ENCODE peak calls at places on chromosomes 5 and 9, in six cellular contexts. M, L, N, K, V and B are unnamed samples.
A peak's percentile ranks its signal among the peaks of the same experiment; 100 is the strongest.

GRCh38 chr5:28648108-28648507 is 1609.7 kb upstream of the CDH9 start:
- DNase-seq in K (no peak), M (no peak), N (peak; percentile 13), L (no peak), V (no peak), B (peak; percentile 53)

GRCh38 chr5:122220498-122220897 is 91.2 kb downstream of the ZNF474 start:
- DNase-seq in N (no peak), L (no peak), V (no peak), K (no peak), M (no peak), B (no peak)

GRCh38 chr9:20526500-20527319 is 95.6 kb downstream of the MLLT3 start:
- DNase-seq in N (no peak), K (no peak), M (no peak), V (no peak), L (no peak), B (no peak)

GRCh38 chr5:38790891-38791290 is 54.9 kb upstream of the OSMR start:
- DNase-seq in V (no peak), M (no peak), L (no peak), N (no peak), K (no peak), B (no peak)

GRCh38 chr5:10310073-10310779 is 2.5 kb upstream of the CMBL start:
- DNase-seq in L (no peak), M (no peak), N (peak; percentile 49), K (no peak), V (peak; percentile 58), B (no peak)

GRCh38 chr5:27590503-27590902 is 552.1 kb upstream of the CDH9 start:
- DNase-seq in K (no peak), V (no peak), N (no peak), L (no peak), M (no peak), B (no peak)

GRCh38 chr5:168234133-168234532 is 57.3 kb upstream of the WWC1 start:
- DNase-seq in K (no peak), M (no peak), L (no peak), V (no peak), N (no peak), B (no peak)

GRCh38 chr5:40945111-40945510 is 35.8 kb downstream of the C7 start:
- DNase-seq in L (no peak), M (no peak), V (no peak), K (no peak), N (no peak), B (no peak)

GRCh38 chr9:98502976-98503325 is 205.8 kb downstream of the GABBR2 start:
- DNase-seq in L (no peak), N (no peak), V (no peak), M (no peak), K (no peak), B (no peak)

GRCh38 chr5:113112435-113112834 is 135.8 kb downstream of the DCP2 start:
- DNase-seq in N (no peak), L (no peak), K (no peak), M (no peak), V (no peak), B (no peak)

GRCh38 chr5:179820127-179820482 is 600 bp upstream of the SQSTM1 start:
- DNase-seq in M (no peak), V (no peak), N (no peak), L (no peak), K (no peak), B (no peak)

GRCh38 chr9:113633782-113634596 is 170.5 kb downstream of the RGS3 start:
- DNase-seq in M (no peak), N (no peak), L (no peak), V (no peak), K (peak; percentile 42), B (no peak)

GRCh38 chr5:174553556-174553955 is 170.8 kb upstream of the MSX2 start:
- DNase-seq in M (no peak), V (no peak), L (peak; percentile 16), N (no peak), K (no peak), B (no peak)

GRCh38 chr5:142952236-142952635 is 182.1 kb downstream of the ARHGAP26 start:
- DNase-seq in M (no peak), V (no peak), L (no peak), N (no peak), K (no peak), B (no peak)

GRCh38 chr9:36318212-36318802 is 60.1 kb upstream of the GNE start:
- DNase-seq in L (no peak), M (no peak), K (no peak), V (no peak), N (no peak), B (no peak)

GRCh38 chr5:16536246-16536645 is 70.6 kb upstream of the ZNF622 start:
- DNase-seq in N (no peak), K (no peak), M (no peak), L (no peak), V (no peak), B (no peak)